ENCODE peak calls at places on chromosomes 7 and 10, in five cellular contexts. One of them, this sample, is unnamed. For H3K9me3, the result is how much of the 10 kb centered on the place peaks cover.

GRCh38 chr7:26278769-26279168 is 12.9 kb upstream of the SNX10 start:
- DNase-seq in Karpas-422: peak
- DNase-seq in OCI-LY7: peak
- DNase-seq in HepG2: peak
- DNase-seq in PC-9: peak
- DNase-seq in this sample: peak

GRCh38 chr10:29314726-29315125 is 25.9 kb downstream of the LYZL1 start:
- DNase-seq in Karpas-422: no peak
- DNase-seq in OCI-LY7: no peak
- DNase-seq in HepG2: no peak
- DNase-seq in PC-9: no peak
- DNase-seq in this sample: no peak

GRCh38 chr10:35423505-35424306 is 87.4 kb downstream of the CCNY start:
- DNase-seq in Karpas-422: no peak
- DNase-seq in OCI-LY7: no peak
- DNase-seq in HepG2: no peak
- DNase-seq in PC-9: no peak
- DNase-seq in this sample: no peak

GRCh38 chr7:123275036-123275753 is 75.4 kb upstream of the SLC13A1 start:
- DNase-seq in Karpas-422: no peak
- DNase-seq in OCI-LY7: no peak
- DNase-seq in HepG2: no peak
- DNase-seq in PC-9: no peak
- DNase-seq in this sample: no peak

GRCh38 chr7:17601921-17602320 is 303.5 kb downstream of the AHR start:
- DNase-seq in Karpas-422: no peak
- DNase-seq in OCI-LY7: no peak
- DNase-seq in HepG2: no peak
- DNase-seq in PC-9: no peak
- DNase-seq in this sample: no peak

GRCh38 chr10:36515313-36515712 is 610.1 kb upstream of the ANKRD30A start:
- DNase-seq in Karpas-422: no peak
- DNase-seq in OCI-LY7: no peak
- DNase-seq in HepG2: no peak
- DNase-seq in PC-9: no peak
- DNase-seq in this sample: no peak

GRCh38 chr7:131117439-131117838 is 210.2 kb upstream of the MKLN1 start:
- DNase-seq in Karpas-422: no peak
- DNase-seq in OCI-LY7: no peak
- DNase-seq in HepG2: no peak
- DNase-seq in PC-9: no peak
- DNase-seq in this sample: no peak

GRCh38 chr7:130918129-130919052 is 184.4 kb upstream of the KLF14 start:
- DNase-seq in Karpas-422: no peak
- DNase-seq in OCI-LY7: no peak
- DNase-seq in HepG2: no peak
- DNase-seq in PC-9: no peak
- DNase-seq in this sample: no peak

GRCh38 chr7:86762129-86762528 is 118.4 kb downstream of the GRM3 start:
- DNase-seq in Karpas-422: no peak
- DNase-seq in OCI-LY7: no peak
- DNase-seq in HepG2: no peak
- DNase-seq in PC-9: no peak
- DNase-seq in this sample: no peak

GRCh38 chr10:120734476-120735078 is 116.6 kb upstream of the WDR11 start:
- DNase-seq in Karpas-422: peak
- DNase-seq in OCI-LY7: no peak
- DNase-seq in HepG2: no peak
- DNase-seq in PC-9: no peak
- DNase-seq in this sample: no peak

GRCh38 chr7:13017881-13018280 is 330.4 kb downstream of the ARL4A start:
- DNase-seq in Karpas-422: no peak
- DNase-seq in OCI-LY7: no peak
- DNase-seq in HepG2: no peak
- DNase-seq in PC-9: peak
- DNase-seq in this sample: no peak

GRCh38 chr7:11315687-11316258 is 342.1 kb downstream of the PHF14 start:
- DNase-seq in Karpas-422: peak
- DNase-seq in OCI-LY7: no peak
- DNase-seq in HepG2: no peak
- DNase-seq in PC-9: no peak
- DNase-seq in this sample: no peak

GRCh38 chr10:93346060-93346459 is 136.1 kb downstream of the MYOF start:
- DNase-seq in Karpas-422: no peak
- DNase-seq in OCI-LY7: no peak
- DNase-seq in HepG2: no peak
- DNase-seq in PC-9: no peak
- DNase-seq in this sample: no peak

GRCh38 chr7:63067897-63068585 is 930.6 kb upstream of the ZNF722 start:
- DNase-seq in Karpas-422: no peak
- DNase-seq in OCI-LY7: no peak
- DNase-seq in HepG2: no peak
- DNase-seq in PC-9: no peak
- DNase-seq in this sample: peak

GRCh38 chr10:11515596-11516418 is 95.6 kb downstream of the USP6NL start:
- DNase-seq in Karpas-422: peak
- DNase-seq in OCI-LY7: peak
- DNase-seq in HepG2: peak
- DNase-seq in PC-9: no peak
- DNase-seq in this sample: peak

GRCh38 chr7:48188776-48189520 is 17.7 kb downstream of the ABCA13 start:
- DNase-seq in Karpas-422: no peak
- DNase-seq in OCI-LY7: no peak
- DNase-seq in HepG2: no peak
- DNase-seq in PC-9: no peak
- DNase-seq in this sample: no peak

GRCh38 chr10:75597691-75598455 is 166.4 kb downstream of the LRMDA start:
- DNase-seq in Karpas-422: no peak
- DNase-seq in OCI-LY7: no peak
- DNase-seq in HepG2: no peak
- DNase-seq in PC-9: no peak
- DNase-seq in this sample: no peak

DNA sequence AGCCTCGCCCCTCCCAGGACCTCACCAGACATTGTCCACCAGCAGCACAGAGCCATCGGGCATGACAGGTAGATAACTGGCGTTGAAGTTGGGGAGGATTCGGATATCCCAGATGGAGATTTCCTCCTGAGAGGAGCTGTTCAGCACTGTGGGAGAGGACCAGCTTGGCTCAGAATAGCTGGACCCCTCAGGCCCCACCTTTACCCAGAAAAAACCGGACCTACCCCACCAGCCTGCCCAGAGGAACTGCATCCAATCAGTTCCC is 1.5 kb downstream of the TRAPPC14 start:
- DNase-seq in Karpas-422: no peak
- DNase-seq in OCI-LY7: no peak
- DNase-seq in HepG2: no peak
- DNase-seq in PC-9: no peak
- DNase-seq in this sample: no peak
- H3K4me3 ChIP-seq in Karpas-422: peak
- H3K4me3 ChIP-seq in OCI-LY7: peak
- H3K4me3 ChIP-seq in HepG2: no peak
- H3K4me3 ChIP-seq in PC-9: peak
- H3K4me3 ChIP-seq in this sample: no peak

DNA sequence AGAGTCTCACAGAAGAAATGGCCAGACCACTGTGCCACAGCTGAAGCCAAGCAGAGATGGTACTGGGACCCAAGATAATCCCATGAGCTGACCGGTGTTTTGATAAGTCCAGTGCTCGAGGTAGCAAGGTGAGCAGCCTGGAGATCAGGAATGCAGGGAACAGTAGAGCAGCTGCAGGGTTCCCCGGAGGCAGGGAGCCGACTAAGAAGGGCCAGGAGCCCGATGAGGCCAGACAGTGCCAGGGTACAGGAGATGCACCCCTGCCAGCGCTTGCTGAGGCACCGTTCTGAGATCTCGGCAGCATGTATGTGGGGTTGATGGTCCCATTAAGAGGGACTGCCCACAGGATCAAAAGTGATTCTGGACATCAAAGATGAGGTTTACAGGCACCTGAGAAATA is 47.1 kb downstream of the VSTM4 start:
- DNase-seq in Karpas-422: no peak
- DNase-seq in OCI-LY7: no peak
- DNase-seq in HepG2: no peak
- DNase-seq in PC-9: no peak
- DNase-seq in this sample: no peak
- H3K9me3 ChIP-seq in Karpas-422: under half
- H3K9me3 ChIP-seq in OCI-LY7: under half
- H3K9me3 ChIP-seq in HepG2: under half
- H3K9me3 ChIP-seq in PC-9: under half
- H3K9me3 ChIP-seq in this sample: under half

DNA sequence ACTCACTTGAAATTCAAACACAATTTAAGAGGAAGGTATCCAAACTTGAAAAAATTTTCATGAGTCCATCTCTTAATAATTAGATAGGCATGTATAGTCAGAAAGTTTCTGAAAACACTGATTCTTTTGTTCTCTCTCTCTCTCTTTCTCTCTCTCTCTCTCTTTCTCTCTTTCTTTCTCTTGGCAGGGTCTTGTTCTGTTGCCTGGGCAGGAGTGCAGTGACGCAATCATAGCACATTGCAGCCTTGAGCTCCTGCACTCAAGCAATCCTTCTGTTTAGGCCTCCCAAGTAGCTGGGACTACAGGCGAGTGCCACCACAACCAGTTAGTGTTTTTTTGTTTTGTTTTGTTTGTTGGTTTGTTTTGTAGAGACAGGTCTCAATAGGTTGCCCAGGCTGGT is 59.3 kb downstream of the PRTFDC1 start:
- DNase-seq in Karpas-422: no peak
- DNase-seq in OCI-LY7: no peak
- DNase-seq in HepG2: no peak
- DNase-seq in PC-9: no peak
- DNase-seq in this sample: no peak
- H3K4me2 ChIP-seq in Karpas-422: no peak
- H3K4me2 ChIP-seq in OCI-LY7: no peak
- H3K4me2 ChIP-seq in HepG2: no peak
- H3K4me2 ChIP-seq in PC-9: no peak
- H3K4me2 ChIP-seq in this sample: no peak

GRCh38 chr7:22728416-22729029 is 1.5 kb downstream of the IL6 start:
- DNase-seq in Karpas-422: peak
- DNase-seq in OCI-LY7: peak
- DNase-seq in HepG2: peak
- DNase-seq in PC-9: peak
- DNase-seq in this sample: peak
- H3K4me3 ChIP-seq in Karpas-422: no peak
- H3K4me3 ChIP-seq in OCI-LY7: no peak
- H3K4me3 ChIP-seq in HepG2: no peak
- H3K4me3 ChIP-seq in PC-9: no peak
- H3K4me3 ChIP-seq in this sample: no peak

This sample was measured in MM.1S.